ENCODE peak calls at places on chromosome 21, in eight cellular contexts. E is mesothelial cell of epicardium; J is H7; U is stimulated activated CD4-positive, alpha-beta T cell treated with anti-CD3 and anti-CD28 coated beads, Interleukin-12 subunit alpha, Interleukin-12 subunit beta, amount 100 ng/mL, for 4 hours; C is iPS DF 19.7; G is ELR; F is GM12865; I is T-helper 2 cell. T is an unnamed sample.

GRCh38 chr21:45415943-45416611 is 11.1 kb downstream of the COL18A1 start:
- DNase-seq in J (no peak), F (no peak), E (no peak), U (no peak), G (no peak), I (no peak), C (no peak), T (no peak)

GRCh38 chr21:29254550-29254949 is 44.2 kb upstream of the BACH1 start:
- DNase-seq in U (no peak), J (no peak), I (no peak), C (no peak), F (no peak), G (no peak), E (no peak), T (no peak)

GRCh38 chr21:35512321-35512720 is 463.2 kb upstream of the RUNX1 start:
- DNase-seq in C (no peak), E (no peak), I (no peak), U (no peak), G (peak), J (no peak), F (no peak), T (peak)

GRCh38 chr21:38531610-38532009 is 33.3 kb upstream of the ERG start:
- DNase-seq in C (no peak), I (no peak), J (no peak), U (no peak), G (no peak), E (no peak), F (no peak), T (no peak)

GRCh38 chr21:38768385-38769071 is 37.2 kb upstream of the ETS2 start:
- DNase-seq in F (peak), U (peak), C (no peak), E (no peak), J (no peak), I (peak), G (peak), T (no peak)

GRCh38 chr21:34881894-34882371 is 167.2 kb downstream of the RUNX1 start:
- DNase-seq in F (no peak), U (no peak), J (no peak), E (no peak), G (peak), I (no peak), C (no peak), T (peak)

GRCh38 chr21:32336711-32337110 is 38.1 kb downstream of the MRAP start:
- DNase-seq in C (no peak), F (no peak), G (peak), I (no peak), U (no peak), J (no peak), E (peak), T (no peak)

GRCh38 chr21:31801551-31802234 is 69.8 kb upstream of the SCAF4 start:
- DNase-seq in G (no peak), E (no peak), U (no peak), C (no peak), F (no peak), I (no peak), J (no peak), T (no peak)

GRCh38 chr21:37128069-37128468 is 55.0 kb downstream of the TTC3 start:
- DNase-seq in U (no peak), I (no peak), E (no peak), F (no peak), G (no peak), C (no peak), J (no peak), T (no peak)

GRCh38 chr21:45990741-45991605 is 9.4 kb downstream of the COL6A1 start:
- DNase-seq in I (no peak), G (no peak), J (peak), U (no peak), C (no peak), E (peak), F (no peak), T (no peak)

GRCh38 chr21:45246535-45247320 is 41.0 kb downstream of the POFUT2 start:
- DNase-seq in I (no peak), U (no peak), F (no peak), C (no peak), J (peak), E (peak), G (no peak), T (no peak)

GRCh38 chr21:37534431-37534830 is 167.9 kb downstream of the DYRK1A start:
- DNase-seq in C (no peak), J (no peak), G (no peak), U (no peak), I (no peak), F (no peak), E (no peak), T (no peak)

GRCh38 chr21:20997633-20998455 is at the start of gene NCAM2:
- DNase-seq in F (peak), E (peak), J (peak), C (no peak), U (peak), G (peak), I (peak), T (peak)

GRCh38 chr21:44337941-44338895 is 972 bp downstream of the CFAP410 start:
- DNase-seq in J (peak), C (no peak), E (peak), I (peak), F (peak), G (peak), U (no peak), T (peak)

GRCh38 chr21:45970674-45971486 is 10.7 kb upstream of the COL6A1 start:
- DNase-seq in F (no peak), J (peak), C (no peak), I (no peak), U (peak), E (peak), G (peak), T (peak)

GRCh38 chr21:27061783-27062182 is 94.9 kb upstream of the ADAMTS5 start:
- DNase-seq in E (no peak), G (no peak), C (no peak), F (no peak), U (no peak), J (no peak), I (no peak), T (no peak)

GRCh38 chr21:46110499-46111192 is 12.7 kb downstream of the COL6A2 start:
- DNase-seq in U (no peak), F (no peak), G (no peak), J (peak), I (no peak), C (no peak), E (peak), T (no peak)

GRCh38 chr21:28669978-28670377 is 322.7 kb downstream of the LTN1 start:
- DNase-seq in F (no peak), I (no peak), G (no peak), U (no peak), J (no peak), E (no peak), C (no peak), T (no peak)